ENCODE peak calls at places on chromosome 18, in four cellular contexts. I is GM12878, A is K562, P is GM12891. Z is an unnamed sample.

GRCh38 chr18:5542393-5543035 is 1.3 kb downstream of the EPB41L3 start:
- DNase-seq in I (no peak), A (no peak), P (no peak), Z (no peak)

GRCh38 chr18:49011291-49011746 is 60.6 kb upstream of the SMAD7 start:
- DNase-seq in I (no peak), P (no peak), A (no peak), Z (no peak)

GRCh38 chr18:10406172-10406663 is 48.2 kb upstream of the APCDD1 start:
- DNase-seq in A (no peak), P (no peak), I (no peak), Z (no peak)

GRCh38 chr18:48132993-48133674 is 202.7 kb upstream of the SMAD2 start:
- DNase-seq in P (no peak), I (no peak), A (no peak), Z (no peak)

GRCh38 chr18:69708844-69709243 is 238.8 kb downstream of the CD226 start:
- DNase-seq in I (no peak), A (no peak), P (no peak), Z (no peak)

GRCh38 chr18:25467226-25468065 is 115.5 kb upstream of the ZNF521 start:
- DNase-seq in P (no peak), A (no peak), I (no peak), Z (no peak)

GRCh38 chr18:57640749-57641148 is 19.1 kb upstream of the NARS1 start:
- DNase-seq in P (no peak), A (no peak), I (no peak), Z (no peak)

GRCh38 chr18:7617738-7618422 is 50.8 kb downstream of the PTPRM start:
- DNase-seq in I (no peak), A (no peak), P (no peak), Z (no peak)

GRCh38 chr18:58325521-58325908 is 281.5 kb downstream of the NEDD4L start:
- DNase-seq in A (no peak), P (no peak), I (no peak), Z (no peak)

GRCh38 chr18:6614952-6615351 is 114.6 kb upstream of the ARHGAP28 start:
- DNase-seq in I (no peak), P (no peak), A (no peak), Z (no peak)

GRCh38 chr18:49111191-49111988 is 160.6 kb upstream of the SMAD7 start:
- DNase-seq in I (no peak), A (no peak), P (no peak), Z (no peak)

GRCh38 chr18:415627-416612 is 84.6 kb downstream of the COLEC12 start:
- DNase-seq in A (no peak), P (no peak), I (no peak), Z (peak; percentile 33)

GRCh38 chr18:22170421-22171262 is 1.3 kb downstream of the GATA6 start:
- DNase-seq in P (no peak), A (no peak), I (no peak), Z (peak; percentile 34)

GRCh38 chr18:35049111-35050003 is 8.1 kb downstream of the MAPRE2 start:
- DNase-seq in A (no peak), P (no peak), I (no peak), Z (peak; percentile 60)

GRCh38 chr18:46220116-46220515 is 115.9 kb downstream of the HAUS1 start:
- DNase-seq in I (no peak), A (no peak), P (no peak), Z (no peak)

GRCh38 chr18:45686892-45687611 is 36.9 kb upstream of the SLC14A1 start:
- DNase-seq in A (no peak), I (no peak), P (no peak), Z (peak; percentile 100)

GRCh38 chr18:37546651-37547050 is 18.9 kb downstream of the CELF4 start:
- DNase-seq in I (no peak), A (no peak), P (no peak), Z (no peak)

GRCh38 chr18:79545255-79545654 is 134.3 kb upstream of the CTDP1 start:
- DNase-seq in A (no peak), P (no peak), I (no peak), Z (no peak)

GRCh38 chr18:32907656-32908441 is 135.0 kb upstream of the KLHL14 start:
- DNase-seq in A (no peak), I (no peak), P (no peak), Z (no peak)

GRCh38 chr18:22210331-22210754 is 41.0 kb downstream of the GATA6 start:
- DNase-seq in A (no peak), P (no peak), I (no peak), Z (no peak)

GRCh38 chr18:13233746-13234527 is 15.4 kb downstream of the LDLRAD4 start:
- DNase-seq in I (no peak), A (no peak), P (no peak), Z (no peak)

GRCh38 chr18:58953627-58954026 is 89.0 kb downstream of the ZNF532 start:
- DNase-seq in A (no peak), I (no peak), P (no peak), Z (no peak)

GRCh38 chr18:9025104-9025838 is 77.2 kb upstream of the NDUFV2 start:
- DNase-seq in I (no peak), A (no peak), P (no peak), Z (no peak)

GRCh38 chr18:79043288-79043687 is 25.9 kb upstream of the ATP9B start:
- DNase-seq in P (no peak), I (no peak), A (no peak), Z (no peak)

GRCh38 chr18:3455090-3455640 is 5.2 kb downstream of the TGIF1 start:
- DNase-seq in P (no peak), A (no peak), I (no peak), Z (no peak)

GRCh38 chr18:3454365-3455089 is 4.6 kb downstream of the TGIF1 start:
- DNase-seq in A (peak; percentile 58), I (peak; percentile 19), P (no peak), Z (no peak)

GRCh38 chr18:3452750-3453539 is 3.0 kb downstream of the TGIF1 start:
- DNase-seq in A (no peak), I (no peak), P (no peak), Z (no peak)

GRCh38 chr18:3451989-3452749 is 2.2 kb downstream of the TGIF1 start:
- DNase-seq in I (no peak), A (peak; percentile 37), P (no peak), Z (no peak)

DNA sequence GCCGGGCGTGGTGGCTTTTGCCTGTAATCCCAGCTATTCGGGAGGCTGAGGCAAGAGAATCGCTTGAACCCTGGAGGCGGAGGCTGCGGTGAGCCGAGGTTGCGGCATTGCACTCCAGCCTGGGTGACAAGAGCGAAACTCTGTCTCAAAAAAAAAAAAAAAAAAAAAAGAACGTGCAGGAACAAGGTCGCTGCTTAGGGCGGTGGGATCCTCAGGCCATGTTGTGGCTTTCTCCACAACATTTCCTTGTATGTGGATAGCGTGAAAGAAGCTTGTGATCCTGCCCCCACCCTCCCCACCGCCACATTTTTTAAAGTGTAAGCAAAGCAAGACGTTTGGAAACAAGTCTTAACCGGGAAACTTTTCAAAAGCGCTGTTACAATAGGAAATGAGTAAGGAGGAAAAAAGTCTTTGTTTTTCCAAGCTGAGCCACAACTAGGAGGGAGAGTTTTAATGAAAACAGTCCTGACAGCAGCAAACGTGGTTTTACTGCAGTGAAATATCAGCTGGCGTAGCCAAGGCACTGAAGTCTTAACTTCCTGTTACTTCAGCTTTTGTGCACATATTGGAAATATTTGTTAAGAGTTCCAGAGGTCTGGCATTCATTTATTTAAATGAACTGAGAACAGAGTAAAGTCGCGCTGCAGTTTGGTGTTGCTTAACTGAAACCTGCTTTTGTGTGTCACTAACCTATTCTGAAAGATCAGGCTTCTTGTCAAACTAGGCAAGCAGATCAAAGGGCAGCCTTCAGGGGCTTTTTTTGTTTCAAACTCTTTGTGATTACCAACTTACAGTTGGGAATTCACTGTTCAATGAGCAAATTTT is 3.8 kb downstream of the TGIF1 start:
- DNase-seq in P (no peak), I (no peak), A (no peak), Z (no peak)
- TF ChIP-seq SPI1 in P (no peak), I (no peak), A (no peak), Z (no peak)

GRCh38 chr18:28801876-28802275 is 624.9 kb upstream of the CDH2 start:
- DNase-seq in I (no peak), P (no peak), A (no peak), Z (no peak)
- TF ChIP-seq SPI1 in I (no peak), P (no peak), A (no peak), Z (no peak)

GRCh38 chr18:76265375-76266225 is 229.4 kb downstream of the ZNF516 start:
- DNase-seq in I (no peak), P (no peak), A (no peak), Z (no peak)
- TF ChIP-seq SPI1 in I (no peak), P (no peak), A (no peak), Z (no peak)

DNA sequence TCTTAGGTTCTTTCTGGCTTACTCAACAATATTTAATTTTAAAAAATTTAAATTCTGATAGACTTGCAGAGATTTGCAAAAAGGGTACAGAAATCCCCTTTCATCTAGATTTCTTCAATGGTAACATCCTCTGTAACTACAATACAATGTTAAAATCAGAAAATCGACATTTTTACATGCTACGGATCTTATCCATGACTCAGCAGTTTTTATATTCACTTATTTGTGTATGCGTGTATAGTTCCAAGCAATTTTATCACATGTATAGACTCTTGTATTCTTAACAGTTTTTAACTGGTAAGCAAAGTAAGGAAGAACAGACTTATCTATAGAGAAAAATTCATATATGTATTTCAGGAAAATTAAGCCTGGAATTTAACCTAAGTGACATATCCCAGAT is 256.1 kb upstream of the MEX3C start:
- DNase-seq in A (no peak), P (no peak), I (no peak), Z (no peak)
- TF ChIP-seq SPI1 in A (no peak), P (no peak), I (no peak), Z (no peak)